ENCODE peak calls at places on chromosome 4, in five cellular contexts. One of them, this sample, is unnamed.

GRCh38 chr4:169914871-169915270 is 111.3 kb downstream of the MFAP3L start:
- DNase-seq in K562: no peak
- DNase-seq in GM12891: no peak
- DNase-seq in GM12878: no peak
- DNase-seq in H1: no peak
- DNase-seq in this sample: no peak

GRCh38 chr4:80071643-80072606 is 1.1 kb downstream of the ANTXR2 start:
- DNase-seq in K562: peak
- DNase-seq in GM12878: peak
- DNase-seq in GM12891: no peak
- DNase-seq in H1: peak
- DNase-seq in this sample: peak

GRCh38 chr4:106450249-106450648 is 81.7 kb upstream of the GIMD1 start:
- DNase-seq in H1: no peak
- DNase-seq in GM12891: no peak
- DNase-seq in K562: no peak
- DNase-seq in GM12878: no peak
- DNase-seq in this sample: no peak

GRCh38 chr4:83780334-83780733 is 244.4 kb downstream of the GPAT3 start:
- DNase-seq in GM12891: no peak
- DNase-seq in GM12878: no peak
- DNase-seq in H1: no peak
- DNase-seq in K562: no peak
- DNase-seq in this sample: no peak

GRCh38 chr4:147777456-147778091 is 45.7 kb downstream of the ARHGAP10 start:
- DNase-seq in GM12891: no peak
- DNase-seq in GM12878: no peak
- DNase-seq in K562: no peak
- DNase-seq in H1: no peak
- DNase-seq in this sample: no peak

GRCh38 chr4:83009529-83009928 is 1.1 kb downstream of the LIN54 start:
- DNase-seq in H1: no peak
- DNase-seq in GM12891: no peak
- DNase-seq in K562: no peak
- DNase-seq in GM12878: no peak
- DNase-seq in this sample: no peak

GRCh38 chr4:151537726-151538125 is 128.8 kb downstream of the FHIP1A start:
- DNase-seq in GM12891: no peak
- DNase-seq in K562: no peak
- DNase-seq in GM12878: no peak
- DNase-seq in H1: no peak
- DNase-seq in this sample: no peak

GRCh38 chr4:26105815-26106699 is 192.0 kb downstream of the SMIM20 start:
- DNase-seq in GM12878: no peak
- DNase-seq in H1: no peak
- DNase-seq in K562: peak
- DNase-seq in GM12891: no peak
- DNase-seq in this sample: no peak

GRCh38 chr4:73726000-73726399 is 14.4 kb upstream of the CXCL8 start:
- DNase-seq in GM12878: no peak
- DNase-seq in K562: no peak
- DNase-seq in H1: no peak
- DNase-seq in GM12891: no peak
- DNase-seq in this sample: no peak

GRCh38 chr4:142850478-142850877 is 4.4 kb upstream of the INPP4B start:
- DNase-seq in K562: no peak
- DNase-seq in H1: no peak
- DNase-seq in GM12878: no peak
- DNase-seq in GM12891: no peak
- DNase-seq in this sample: no peak

GRCh38 chr4:90799895-90800294 is 672.7 kb downstream of the CCSER1 start:
- DNase-seq in K562: no peak
- DNase-seq in GM12891: no peak
- DNase-seq in GM12878: no peak
- DNase-seq in H1: no peak
- DNase-seq in this sample: no peak

GRCh38 chr4:152709675-152710438 is 30.1 kb upstream of the TMEM154 start:
- DNase-seq in GM12891: no peak
- DNase-seq in K562: no peak
- DNase-seq in GM12878: peak
- DNase-seq in H1: no peak
- DNase-seq in this sample: no peak

GRCh38 chr4:93384211-93384610 is 444.3 kb upstream of the ATOH1 start:
- DNase-seq in H1: no peak
- DNase-seq in GM12878: no peak
- DNase-seq in GM12891: no peak
- DNase-seq in K562: no peak
- DNase-seq in this sample: no peak

GRCh38 chr4:15004701-15005301 is 2.5 kb downstream of the CPEB2 start:
- DNase-seq in GM12891: peak
- DNase-seq in GM12878: no peak
- DNase-seq in K562: peak
- DNase-seq in H1: peak
- DNase-seq in this sample: peak

GRCh38 chr4:66294626-66295025 is 624.3 kb upstream of the EPHA5 start:
- DNase-seq in K562: no peak
- DNase-seq in H1: no peak
- DNase-seq in GM12891: no peak
- DNase-seq in GM12878: no peak
- DNase-seq in this sample: no peak

GRCh38 chr4:163895369-163896005 is 401.0 kb downstream of the TMA16 start:
- DNase-seq in GM12891: no peak
- DNase-seq in K562: no peak
- DNase-seq in GM12878: no peak
- DNase-seq in H1: no peak
- DNase-seq in this sample: no peak

DNA sequence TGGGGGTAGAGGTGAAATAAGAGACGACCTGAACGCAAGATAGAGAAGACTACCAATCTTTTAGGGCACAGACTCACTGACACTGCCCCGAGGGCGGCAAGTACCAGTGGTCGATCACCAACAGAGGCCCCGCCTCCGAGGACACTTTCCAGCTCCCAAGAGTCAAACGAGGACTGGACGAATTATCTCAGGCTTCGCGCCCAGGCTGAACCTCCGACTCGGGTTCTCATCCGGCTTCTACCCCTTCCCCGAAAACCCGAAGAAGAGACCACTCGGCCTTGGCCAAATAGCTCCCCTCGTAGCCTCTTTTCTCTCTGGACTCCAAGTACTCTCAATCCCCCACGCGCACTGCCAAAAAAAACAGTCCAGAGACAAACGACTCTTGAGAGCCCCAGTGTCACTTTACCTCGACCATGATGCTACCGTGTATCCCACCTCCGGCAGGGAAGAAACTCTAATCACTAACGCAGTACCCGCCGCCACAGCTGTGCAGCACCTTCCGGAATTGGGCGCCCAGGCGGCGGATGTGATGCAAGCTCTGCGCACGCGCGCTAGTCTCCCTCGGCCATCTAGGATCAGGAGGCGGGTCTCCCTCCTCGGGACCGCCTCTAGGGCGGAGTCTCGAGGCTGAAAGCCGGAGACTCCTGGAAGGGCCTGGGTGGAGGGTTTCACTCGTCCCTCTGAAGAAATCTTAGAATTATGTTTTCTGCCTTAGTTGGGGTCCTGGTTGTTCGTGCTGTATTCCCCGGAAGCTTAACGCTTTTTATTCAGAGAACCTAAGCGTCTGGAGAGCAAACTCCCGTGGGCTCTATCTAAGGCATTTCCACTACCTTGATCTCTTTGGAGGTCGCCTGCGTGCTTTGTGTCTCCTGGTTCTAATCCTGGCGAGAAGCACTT is at the start of gene PLRG1:
- DNase-seq in K562: peak
- DNase-seq in GM12878: peak
- DNase-seq in GM12891: peak
- DNase-seq in H1: peak
- DNase-seq in this sample: peak
- TF ChIP-seq POLR2AphosphoS5 in K562: peak
- TF ChIP-seq POLR2AphosphoS5 in GM12878: peak
- TF ChIP-seq POLR2AphosphoS5 in GM12891: peak
- TF ChIP-seq POLR2AphosphoS5 in H1: peak
- TF ChIP-seq POLR2AphosphoS5 in this sample: peak

DNA sequence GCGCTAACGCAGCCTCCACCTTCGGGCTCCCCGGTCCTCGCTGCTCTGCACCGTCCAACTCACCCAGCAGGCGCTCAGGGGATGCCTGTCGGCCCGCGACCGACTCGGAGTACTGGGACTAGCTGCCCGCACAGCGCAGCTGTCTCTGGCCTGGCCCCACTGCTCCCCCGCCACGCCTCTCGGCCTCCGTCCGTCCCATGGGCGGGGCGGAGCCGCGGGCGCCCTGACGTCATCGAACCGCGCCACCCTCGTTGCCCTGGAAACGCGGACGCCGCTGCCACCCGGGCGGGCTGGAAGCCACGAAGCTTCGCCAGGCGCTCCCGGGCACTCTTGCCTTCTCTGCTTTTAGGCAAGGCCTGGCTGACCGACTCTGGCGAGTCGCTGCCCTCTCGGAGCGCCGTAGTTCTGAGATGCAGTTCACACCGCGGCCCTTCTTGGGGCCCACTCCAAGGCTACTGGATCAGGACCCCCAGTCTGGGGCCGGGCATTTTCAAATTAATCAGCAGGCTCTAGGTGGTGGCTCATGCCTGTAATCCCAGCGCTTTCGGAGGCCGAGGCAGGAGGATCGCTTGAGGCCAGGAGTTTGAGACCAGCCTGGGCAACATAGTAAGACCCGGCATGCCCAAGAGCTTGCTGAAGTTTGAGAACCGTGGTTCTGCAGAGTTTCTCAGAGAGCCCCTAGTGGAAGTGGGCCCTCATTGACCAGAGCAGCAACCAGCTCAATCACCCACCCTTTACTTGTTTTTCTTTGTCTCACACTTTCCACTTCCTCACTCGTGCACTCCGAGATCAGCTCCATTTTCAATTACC is 12.0 kb downstream of the ACOX3 start:
- DNase-seq in H1: peak
- DNase-seq in GM12878: peak
- DNase-seq in GM12891: peak
- DNase-seq in K562: peak
- DNase-seq in this sample: peak
- TF ChIP-seq POLR2A in H1: no peak
- TF ChIP-seq POLR2A in GM12878: peak
- TF ChIP-seq POLR2A in GM12891: peak
- TF ChIP-seq POLR2A in K562: peak
- TF ChIP-seq POLR2A in this sample: peak

GRCh38 chr4:184101711-184102110 is 116.0 kb downstream of the ENPP6 start:
- DNase-seq in K562: no peak
- DNase-seq in GM12878: no peak
- DNase-seq in H1: no peak
- DNase-seq in GM12891: no peak
- DNase-seq in this sample: no peak
- TF ChIP-seq TAF1 in K562: no peak
- TF ChIP-seq TAF1 in GM12878: no peak
- TF ChIP-seq TAF1 in H1: no peak
- TF ChIP-seq TAF1 in GM12891: no peak
- TF ChIP-seq TAF1 in this sample: no peak

GRCh38 chr4:99317354-99317753 is 3.8 kb downstream of the ADH1B start:
- DNase-seq in H1: no peak
- DNase-seq in GM12878: no peak
- DNase-seq in GM12891: no peak
- DNase-seq in K562: no peak
- DNase-seq in this sample: no peak
- TF ChIP-seq POLR2AphosphoS5 in H1: no peak
- TF ChIP-seq POLR2AphosphoS5 in GM12878: no peak
- TF ChIP-seq POLR2AphosphoS5 in GM12891: no peak
- TF ChIP-seq POLR2AphosphoS5 in K562: no peak
- TF ChIP-seq POLR2AphosphoS5 in this sample: no peak

GRCh38 chr4:986428-986948 is 356 bp upstream of the IDUA start:
- DNase-seq in GM12891: no peak
- DNase-seq in GM12878: no peak
- DNase-seq in K562: no peak
- DNase-seq in H1: no peak
- DNase-seq in this sample: no peak
- TF ChIP-seq POLR2A in GM12891: no peak
- TF ChIP-seq POLR2A in GM12878: no peak
- TF ChIP-seq POLR2A in K562: peak
- TF ChIP-seq POLR2A in H1: no peak
- TF ChIP-seq POLR2A in this sample: no peak

GRCh38 chr4:2008921-2009650 is at the start of gene NELFA:
- DNase-seq in K562: peak
- DNase-seq in GM12891: peak
- DNase-seq in H1: peak
- DNase-seq in GM12878: peak
- DNase-seq in this sample: peak

GRCh38 chr4:2007804-2008670 is 737 bp downstream of the NELFA start:
- DNase-seq in K562: peak
- DNase-seq in GM12878: no peak
- DNase-seq in GM12891: no peak
- DNase-seq in H1: no peak
- DNase-seq in this sample: no peak

GRCh38 chr4:2006956-2007653 is 1.7 kb downstream of the NELFA start:
- DNase-seq in GM12878: no peak
- DNase-seq in K562: no peak
- DNase-seq in H1: no peak
- DNase-seq in GM12891: no peak
- DNase-seq in this sample: no peak

GRCh38 chr4:2009651-2010233 is 968 bp upstream of the NELFA start:
- DNase-seq in GM12878: no peak
- DNase-seq in GM12891: no peak
- DNase-seq in K562: peak
- DNase-seq in H1: peak
- DNase-seq in this sample: no peak

GRCh38 chr4:2008671-2008920 is 178 bp downstream of the NELFA start:
- DNase-seq in K562: no peak
- DNase-seq in GM12891: no peak
- DNase-seq in GM12878: no peak
- DNase-seq in H1: no peak
- DNase-seq in this sample: no peak
- TF ChIP-seq TAF1 in K562: no peak
- TF ChIP-seq TAF1 in GM12891: no peak
- TF ChIP-seq TAF1 in GM12878: no peak
- TF ChIP-seq TAF1 in H1: no peak
- TF ChIP-seq TAF1 in this sample: no peak

GRCh38 chr4:31106419-31106818 is 386.2 kb downstream of the PCDH7 start:
- DNase-seq in H1: no peak
- DNase-seq in K562: no peak
- DNase-seq in GM12878: no peak
- DNase-seq in GM12891: no peak
- DNase-seq in this sample: no peak
- TF ChIP-seq POLR2AphosphoS5 in H1: no peak
- TF ChIP-seq POLR2AphosphoS5 in K562: no peak
- TF ChIP-seq POLR2AphosphoS5 in GM12878: no peak
- TF ChIP-seq POLR2AphosphoS5 in GM12891: no peak
- TF ChIP-seq POLR2AphosphoS5 in this sample: no peak